ENCODE peak calls at places on chromosomes 5 and 9, in nine cellular contexts. W is NCI-H1930, I is NCI-H82, E is PC-3, P is COR-L47, M is posterior cingulate gyrus, G is T-helper 17 cell, U is T-helper 2 cell, X is PC-9. A is an unnamed sample.

GRCh38 chr9:130681769-130682489 is 11.7 kb upstream of the EXOSC2 start:
- DNase-seq in W (no peak), I (peak), E (no peak), P (no peak), M (peak), G (no peak), U (no peak), X (no peak), A (no peak)

GRCh38 chr5:141662028-141662427 is 10.8 kb upstream of the FCHSD1 start:
- DNase-seq in W (no peak), I (no peak), E (no peak), P (no peak), M (no peak), G (no peak), U (no peak), X (no peak), A (no peak)

GRCh38 chr5:177111720-177112394 is 21.7 kb upstream of the NSD1 start:
- DNase-seq in W (peak), I (peak), E (peak), P (peak), M (peak), G (peak), U (peak), X (no peak), A (no peak)

GRCh38 chr9:70470050-70471015 is 55.9 kb upstream of the KLF9 start:
- DNase-seq in W (no peak), I (peak), E (no peak), P (no peak), M (no peak), G (no peak), U (no peak), X (no peak), A (no peak)

GRCh38 chr5:141050622-141051525 is at the start of gene PCDHB1:
- DNase-seq in W (no peak), I (peak), E (peak), P (no peak), M (no peak), G (no peak), U (no peak), X (no peak), A (no peak)

GRCh38 chr5:31664566-31664965 is 25.6 kb downstream of the PDZD2 start:
- DNase-seq in W (peak), I (peak), E (peak), P (no peak), M (no peak), G (no peak), U (no peak), X (no peak), A (no peak)

GRCh38 chr9:131254107-131254491 is 22.2 kb downstream of the FAM78A start:
- DNase-seq in W (no peak), I (no peak), E (no peak), P (no peak), M (peak), G (no peak), U (no peak), X (no peak), A (no peak)

GRCh38 chr9:129491486-129491855 is 129.4 kb downstream of the C9orf50 start:
- DNase-seq in W (no peak), I (no peak), E (no peak), P (no peak), M (no peak), G (no peak), U (no peak), X (no peak), A (no peak)

GRCh38 chr5:37844004-37844403 is 4.2 kb upstream of the GDNF start:
- DNase-seq in W (no peak), I (no peak), E (no peak), P (no peak), M (no peak), G (no peak), U (no peak), X (no peak), A (no peak)

GRCh38 chr5:151107738-151108520 is 27.1 kb upstream of the TNIP1 start:
- DNase-seq in W (no peak), I (no peak), E (peak), P (peak), M (no peak), G (no peak), U (no peak), X (peak), A (no peak)

GRCh38 chr5:1831257-1831656 is 30.1 kb downstream of the NDUFS6 start:
- DNase-seq in W (no peak), I (no peak), E (no peak), P (no peak), M (no peak), G (no peak), U (no peak), X (no peak), A (no peak)

GRCh38 chr5:75167345-75167744 is 69.3 kb downstream of the ANKRD31 start:
- DNase-seq in W (no peak), I (peak), E (peak), P (no peak), M (no peak), G (no peak), U (no peak), X (no peak), A (no peak)

GRCh38 chr5:109786177-109786576 is 96.5 kb downstream of the MAN2A1 start:
- DNase-seq in W (no peak), I (no peak), E (no peak), P (no peak), M (no peak), G (no peak), U (no peak), X (no peak), A (no peak)

GRCh38 chr9:85077954-85078353 is 408.4 kb downstream of the NTRK2 start:
- DNase-seq in W (no peak), I (peak), E (no peak), P (no peak), M (no peak), G (no peak), U (no peak), X (no peak), A (no peak)

GRCh38 chr9:116208417-116209232 is 55.0 kb downstream of the PAPPA start:
- DNase-seq in W (no peak), I (peak), E (peak), P (no peak), M (no peak), G (no peak), U (no peak), X (no peak), A (no peak)

GRCh38 chr9:109258619-109259321 is 62.1 kb downstream of the EPB41L4B start:
- DNase-seq in W (no peak), I (peak), E (no peak), P (peak), M (peak), G (no peak), U (no peak), X (no peak), A (no peak)

GRCh38 chr9:118183571-118183970 is 479.4 kb downstream of the TLR4 start:
- DNase-seq in W (no peak), I (no peak), E (no peak), P (no peak), M (no peak), G (no peak), U (no peak), X (no peak), A (no peak)

GRCh38 chr9:96218821-96219614 is 83.0 kb downstream of the HSD17B3 start:
- DNase-seq in W (no peak), I (no peak), E (no peak), P (no peak), M (peak), G (no peak), U (no peak), X (no peak), A (no peak)